ENCODE peak calls at places on chromosomes 16 and 17, in seven cellular contexts. W is tibial artery, L is right lobe of liver, R is fibroblast of lung, J is H1, X is GM06990, N is heart right ventricle. C is an unnamed sample. For H3K36me3, the result is how much of the 10 kb centered on the place peaks cover.

GRCh38 chr17:57649731-57650484 is 95.2 kb downstream of the CCDC182 start:
- DNase-seq in N (no peak), L (no peak), W (no peak), J (no peak), X (no peak), R (peak), C (no peak)

GRCh38 chr17:28746611-28747045 is 2.8 kb downstream of the TRAF4 start:
- DNase-seq in W (no peak), R (no peak), J (no peak), L (no peak), N (no peak), X (no peak), C (no peak)

GRCh38 chr17:77688369-77688768 is 270.1 kb upstream of the TNRC6C start:
- DNase-seq in R (no peak), J (no peak), W (no peak), N (no peak), L (no peak), X (no peak), C (no peak)

GRCh38 chr16:53433930-53434435 is 288 bp upstream of the RBL2 start:
- DNase-seq in R (peak), X (no peak), L (no peak), J (no peak), N (peak), W (no peak), C (no peak)

GRCh38 chr16:80924372-80924978 is 82.2 kb downstream of the CMC2 start:
- DNase-seq in L (peak), N (peak), R (peak), X (peak), J (peak), W (peak), C (no peak)

GRCh38 chr17:38702900-38703741 is 2.0 kb upstream of the MLLT6 start:
- DNase-seq in J (no peak), N (peak), L (peak), R (no peak), W (no peak), X (no peak), C (no peak)

GRCh38 chr17:33021731-33022408 is 30.2 kb downstream of the SPACA3 start:
- DNase-seq in N (no peak), R (peak), J (no peak), L (no peak), W (no peak), X (no peak), C (no peak)

GRCh38 chr17:54277868-54278267 is 455.1 kb downstream of the KIF2B start:
- DNase-seq in N (no peak), L (no peak), W (no peak), X (no peak), R (no peak), J (no peak), C (no peak)

GRCh38 chr17:63703556-63704258 is 3.8 kb upstream of the LIMD2 start:
- DNase-seq in X (no peak), L (no peak), N (no peak), R (no peak), J (no peak), W (no peak), C (no peak)

GRCh38 chr17:57045868-57046671 is 39.0 kb upstream of the AKAP1 start:
- DNase-seq in X (peak), W (no peak), N (no peak), R (no peak), L (peak), J (no peak), C (no peak)

GRCh38 chr16:87641721-87642120 is 39.4 kb downstream of the JPH3 start:
- DNase-seq in R (no peak), L (no peak), N (no peak), X (no peak), W (no peak), J (no peak), C (no peak)

GRCh38 chr17:17422217-17422610 is 54.6 kb upstream of the MED9 start:
- DNase-seq in W (no peak), R (no peak), L (no peak), X (no peak), J (no peak), N (no peak), C (no peak)

GRCh38 chr17:62848334-62848733 is 40.2 kb upstream of the MARCHF10 start:
- DNase-seq in R (no peak), W (no peak), J (no peak), N (no peak), X (no peak), L (no peak), C (no peak)

GRCh38 chr16:11493531-11493929 is 93.2 kb downstream of the LITAF start:
- DNase-seq in N (no peak), R (no peak), L (no peak), X (no peak), J (no peak), W (no peak), C (no peak)

GRCh38 chr16:11052080-11052808 is 107.9 kb downstream of the CLEC16A start:
- DNase-seq in R (peak), J (no peak), L (no peak), N (no peak), W (no peak), X (peak), C (no peak)

GRCh38 chr16:60636117-60636516 is 1400.1 kb downstream of the CDH8 start:
- DNase-seq in W (no peak), N (no peak), L (no peak), R (no peak), J (peak), X (no peak), C (no peak)

GRCh38 chr17:67636841-67637240 is 80.9 kb upstream of the NOL11 start:
- DNase-seq in J (no peak), L (no peak), W (no peak), N (no peak), R (peak), X (no peak), C (no peak)

GRCh38 chr16:17839272-17839671 is 368.5 kb upstream of the XYLT1 start:
- DNase-seq in J (no peak), X (no peak), R (no peak), W (no peak), L (no peak), N (no peak), C (no peak)

GRCh38 chr16:56593573-56594291 is 4.4 kb downstream of the MT3 start:
- DNase-seq in L (no peak), N (no peak), X (no peak), J (no peak), W (no peak), R (no peak), C (no peak)

GRCh38 chr17:66691644-66692500 is 143.0 kb upstream of the CACNG5 start:
- DNase-seq in L (peak), W (no peak), N (no peak), R (peak), X (no peak), J (no peak), C (no peak)

GRCh38 chr17:75031972-75032895 is 14.5 kb downstream of the ATP5PD start:
- DNase-seq in N (peak), X (no peak), J (no peak), L (peak), R (peak), W (peak), C (no peak)

GRCh38 chr16:56960681-56961281 is 969 bp upstream of the CETP start:
- DNase-seq in J (no peak), R (no peak), L (peak), X (no peak), N (no peak), W (no peak), C (no peak)

DNA sequence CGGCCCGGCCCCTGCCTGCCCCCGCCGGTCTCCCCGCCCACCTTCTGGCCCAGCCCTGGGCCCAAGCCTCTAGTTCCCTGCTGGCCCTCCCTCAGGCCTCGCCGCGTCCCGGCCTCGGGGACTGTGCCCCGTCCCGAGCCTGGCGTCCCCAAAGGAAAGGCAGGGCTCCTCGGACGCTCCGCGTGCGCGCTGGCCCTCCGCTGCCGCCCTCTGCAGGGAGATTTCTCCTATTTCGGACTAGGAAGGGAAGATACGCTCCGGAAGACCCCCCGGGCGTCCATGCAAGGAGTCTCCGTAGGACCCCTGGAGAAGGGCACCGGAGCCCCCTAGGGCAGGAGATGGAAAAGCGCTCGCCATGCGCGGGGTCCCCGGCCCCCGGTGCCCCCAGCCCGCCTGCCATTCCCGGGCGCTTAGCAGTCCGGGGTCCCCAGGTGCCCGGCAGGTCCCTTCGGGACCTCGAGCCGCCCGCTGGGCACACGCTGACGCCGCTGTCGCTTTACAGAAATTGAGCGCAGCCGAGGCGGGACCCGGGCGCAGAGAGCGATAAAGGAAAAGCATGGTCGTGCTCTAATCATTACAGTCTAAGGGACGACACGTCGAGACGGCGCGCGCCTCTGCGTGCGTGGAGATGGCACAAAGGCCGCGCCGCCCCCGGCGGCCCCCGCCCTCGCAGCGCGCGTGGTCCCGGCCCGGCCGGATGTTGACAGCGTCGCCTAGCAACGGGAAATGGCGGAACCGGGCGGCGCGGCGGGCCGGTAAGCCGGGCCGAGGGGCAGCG is at the start of gene CCDC40:
- DNase-seq in J (no peak), W (peak), R (peak), L (peak), N (peak), X (peak), C (no peak)
- TF ChIP-seq CTCF in J (no peak), W (no peak), R (no peak), L (no peak), N (no peak), X (peak), C (no peak)

GRCh38 chr16:2156849-2157224 is 1.3 kb downstream of the TRAF7 start:
- DNase-seq in L (no peak), X (no peak), R (no peak), J (no peak), W (no peak), N (no peak), C (no peak)
- H3K4me3 ChIP-seq in L (peak), X (peak), R (peak), J (peak), W (peak), N (peak), C (peak)

GRCh38 chr17:7940034-7940433 is 8.0 kb downstream of the CNTROB start:
- DNase-seq in L (no peak), R (no peak), X (no peak), J (no peak), N (no peak), W (no peak), C (no peak)
- H3K36me3 ChIP-seq in L (under half), R (under half), X (under half), J (under half), N (under half), W (half or more), C (under half)

DNA sequence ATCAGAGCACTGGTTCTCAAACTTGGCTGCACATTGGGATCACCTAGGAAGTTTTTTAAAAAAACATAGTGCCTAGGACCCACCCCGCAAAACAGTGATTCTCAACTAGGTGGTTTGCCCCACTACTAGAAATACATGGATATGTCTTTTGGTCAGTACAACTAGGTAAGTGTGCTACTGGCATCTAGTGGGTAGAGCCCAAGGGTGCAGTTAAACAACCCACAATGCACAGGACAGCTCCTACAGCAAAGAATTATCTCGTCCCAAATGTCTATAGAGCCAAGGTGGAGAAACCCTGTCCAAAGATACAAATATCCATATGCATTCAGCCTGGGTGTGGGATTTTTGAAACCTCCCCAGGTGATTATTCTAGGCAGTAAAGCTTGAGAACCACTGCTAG is 11.8 kb upstream of the ZNF19 start:
- DNase-seq in L (no peak), R (no peak), W (no peak), N (no peak), J (no peak), X (no peak), C (no peak)
- TF ChIP-seq CTCF in L (no peak), R (no peak), W (no peak), N (no peak), J (no peak), X (peak), C (no peak)

C was measured in BJ.